ENCODE peak calls at places on chromosomes 11 and 22, in ten cellular contexts. One of them, this sample, is unnamed.

GRCh38 chr11:123218451-123218850 is 23.4 kb upstream of the CLMP start:
- DNase-seq in ACHN: peak
- DNase-seq in lower lobe of right lung: no peak
- DNase-seq in T-helper 9 cell: no peak
- DNase-seq in fibroblast of lung: peak
- DNase-seq in nucleus accumbens: no peak
- DNase-seq in kidney glomerular epithelial cell: peak
- DNase-seq in adipocyte: no peak
- DNase-seq in RCC 7860: peak
- DNase-seq in T47D: no peak
- DNase-seq in this sample: no peak

GRCh38 chr11:94583885-94584500 is 16.8 kb downstream of the PIWIL4 start:
- DNase-seq in RCC 7860: no peak
- DNase-seq in T47D: no peak
- DNase-seq in kidney glomerular epithelial cell: no peak
- DNase-seq in fibroblast of lung: no peak
- DNase-seq in nucleus accumbens: no peak
- DNase-seq in adipocyte: no peak
- DNase-seq in T-helper 9 cell: no peak
- DNase-seq in ACHN: no peak
- DNase-seq in lower lobe of right lung: no peak
- DNase-seq in this sample: no peak

GRCh38 chr11:8839957-8840945 is 70.7 kb upstream of the AKIP1 start:
- DNase-seq in fibroblast of lung: peak
- DNase-seq in nucleus accumbens: peak
- DNase-seq in RCC 7860: no peak
- DNase-seq in adipocyte: peak
- DNase-seq in T-helper 9 cell: no peak
- DNase-seq in lower lobe of right lung: no peak
- DNase-seq in T47D: no peak
- DNase-seq in ACHN: no peak
- DNase-seq in kidney glomerular epithelial cell: peak
- DNase-seq in this sample: no peak

GRCh38 chr11:77126861-77127673 is 979 bp upstream of the MYO7A start:
- DNase-seq in adipocyte: peak
- DNase-seq in nucleus accumbens: peak
- DNase-seq in ACHN: peak
- DNase-seq in lower lobe of right lung: peak
- DNase-seq in kidney glomerular epithelial cell: no peak
- DNase-seq in T-helper 9 cell: peak
- DNase-seq in fibroblast of lung: no peak
- DNase-seq in RCC 7860: no peak
- DNase-seq in T47D: no peak
- DNase-seq in this sample: no peak

GRCh38 chr11:40314327-40314726 is 1145.1 kb downstream of the LRRC4C start:
- DNase-seq in nucleus accumbens: no peak
- DNase-seq in lower lobe of right lung: no peak
- DNase-seq in adipocyte: no peak
- DNase-seq in T47D: no peak
- DNase-seq in T-helper 9 cell: no peak
- DNase-seq in RCC 7860: no peak
- DNase-seq in kidney glomerular epithelial cell: no peak
- DNase-seq in ACHN: no peak
- DNase-seq in fibroblast of lung: no peak
- DNase-seq in this sample: peak

GRCh38 chr11:131808466-131808865 is 438.1 kb downstream of the NTM start:
- DNase-seq in nucleus accumbens: no peak
- DNase-seq in T-helper 9 cell: no peak
- DNase-seq in ACHN: no peak
- DNase-seq in adipocyte: no peak
- DNase-seq in RCC 7860: no peak
- DNase-seq in fibroblast of lung: no peak
- DNase-seq in kidney glomerular epithelial cell: no peak
- DNase-seq in lower lobe of right lung: no peak
- DNase-seq in T47D: no peak
- DNase-seq in this sample: no peak

GRCh38 chr22:44404341-44405020 is 91.7 kb upstream of the SHISAL1 start:
- DNase-seq in ACHN: no peak
- DNase-seq in lower lobe of right lung: no peak
- DNase-seq in nucleus accumbens: no peak
- DNase-seq in T47D: no peak
- DNase-seq in RCC 7860: no peak
- DNase-seq in adipocyte: no peak
- DNase-seq in fibroblast of lung: no peak
- DNase-seq in T-helper 9 cell: no peak
- DNase-seq in kidney glomerular epithelial cell: no peak
- DNase-seq in this sample: no peak

GRCh38 chr22:47092896-47093311 is 330.5 kb downstream of the TBC1D22A start:
- DNase-seq in nucleus accumbens: no peak
- DNase-seq in fibroblast of lung: peak
- DNase-seq in RCC 7860: no peak
- DNase-seq in lower lobe of right lung: no peak
- DNase-seq in T47D: no peak
- DNase-seq in kidney glomerular epithelial cell: no peak
- DNase-seq in T-helper 9 cell: no peak
- DNase-seq in ACHN: no peak
- DNase-seq in adipocyte: peak
- DNase-seq in this sample: peak

GRCh38 chr11:122850076-122850631 is 11.9 kb downstream of the CRTAM start:
- DNase-seq in ACHN: no peak
- DNase-seq in RCC 7860: peak
- DNase-seq in T47D: no peak
- DNase-seq in nucleus accumbens: no peak
- DNase-seq in T-helper 9 cell: no peak
- DNase-seq in adipocyte: peak
- DNase-seq in fibroblast of lung: peak
- DNase-seq in lower lobe of right lung: no peak
- DNase-seq in kidney glomerular epithelial cell: peak
- DNase-seq in this sample: no peak

GRCh38 chr11:65892661-65893317 is 2.3 kb downstream of the CCDC85B start:
- DNase-seq in fibroblast of lung: no peak
- DNase-seq in T47D: no peak
- DNase-seq in lower lobe of right lung: peak
- DNase-seq in nucleus accumbens: no peak
- DNase-seq in adipocyte: no peak
- DNase-seq in RCC 7860: no peak
- DNase-seq in ACHN: no peak
- DNase-seq in kidney glomerular epithelial cell: no peak
- DNase-seq in T-helper 9 cell: no peak
- DNase-seq in this sample: no peak

This sample was measured in retinal pigment epithelial cell.